ENCODE peak calls at places on chromosomes 2 and 18, in ten cellular contexts. Y is NCI-H1694 treated with DMSO at 0.1 percent for 48 hours; R is nephron progenitor cell; G is breast epithelium; B is occipital lobe; P is left ventricle myocardium inferior; K is AG09309; H is HTR-8/SVneo; L is ELF-1; D is naive thymus-derived CD8-positive, alpha-beta T cell. X is an unnamed sample.

GRCh38 chr2:29606105-29606871 is 315.1 kb downstream of the ALK start:
- DNase-seq in Y (peak), R (no peak), G (no peak), B (no peak), P (no peak), K (peak), H (peak), L (no peak), D (no peak), X (no peak)

GRCh38 chr18:23114911-23115310 is 20.4 kb upstream of the CABLES1 start:
- DNase-seq in Y (no peak), R (no peak), G (no peak), B (no peak), P (no peak), K (no peak), H (no peak), L (no peak), D (no peak), X (no peak)

GRCh38 chr2:237876951-237877491 is 17.6 kb downstream of the RAMP1 start:
- DNase-seq in Y (no peak), R (no peak), G (no peak), B (no peak), P (no peak), K (no peak), H (no peak), L (no peak), D (no peak), X (peak)

GRCh38 chr18:13112982-13113381 is 105.6 kb upstream of the LDLRAD4 start:
- DNase-seq in Y (no peak), R (peak), G (no peak), B (peak), P (peak), K (no peak), H (no peak), L (peak), D (peak), X (no peak)

GRCh38 chr18:41545091-41545888 is 409.7 kb upstream of the PIK3C3 start:
- DNase-seq in Y (peak), R (no peak), G (no peak), B (no peak), P (no peak), K (no peak), H (no peak), L (no peak), D (no peak), X (no peak)

GRCh38 chr2:54176577-54176976 is 61.2 kb downstream of the ACYP2 start:
- DNase-seq in Y (peak), R (peak), G (no peak), B (no peak), P (peak), K (peak), H (peak), L (peak), D (no peak), X (no peak)

GRCh38 chr18:57803119-57803969 is at the start of gene ATP8B1:
- DNase-seq in Y (no peak), R (peak), G (peak), B (peak), P (peak), K (no peak), H (peak), L (peak), D (no peak), X (peak)

GRCh38 chr2:47056875-47057731 is 98.0 kb downstream of the STPG4 start:
- DNase-seq in Y (no peak), R (no peak), G (no peak), B (no peak), P (peak), K (no peak), H (no peak), L (no peak), D (no peak), X (peak)

GRCh38 chr18:8834837-8835236 is 129.5 kb downstream of the MTCL1 start:
- DNase-seq in Y (no peak), R (no peak), G (no peak), B (no peak), P (no peak), K (no peak), H (no peak), L (no peak), D (no peak), X (no peak)

GRCh38 chr18:12767580-12768155 is 64.8 kb downstream of the PSMG2 start:
- DNase-seq in Y (no peak), R (no peak), G (no peak), B (no peak), P (no peak), K (no peak), H (no peak), L (no peak), D (no peak), X (no peak)

GRCh38 chr2:201618744-201619654 is 24.3 kb downstream of the TMEM237 start:
- DNase-seq in Y (no peak), R (no peak), G (no peak), B (no peak), P (peak), K (no peak), H (no peak), L (peak), D (no peak), X (peak)

GRCh38 chr2:233062946-233063268 is 2.8 kb downstream of the INPP5D start:
- DNase-seq in Y (no peak), R (no peak), G (no peak), B (no peak), P (no peak), K (no peak), H (no peak), L (no peak), D (peak), X (no peak)

GRCh38 chr2:140994856-140995255 is 1136.0 kb downstream of the LRP1B start:
- DNase-seq in Y (no peak), R (no peak), G (no peak), B (no peak), P (no peak), K (no peak), H (no peak), L (no peak), D (no peak), X (no peak)

GRCh38 chr2:3112131-3112530 is 265.5 kb downstream of the EIPR1 start:
- DNase-seq in Y (no peak), R (no peak), G (no peak), B (no peak), P (no peak), K (no peak), H (no peak), L (no peak), D (no peak), X (no peak)

GRCh38 chr2:187547353-187547979 is 6.8 kb downstream of the TFPI start:
- DNase-seq in Y (no peak), R (no peak), G (no peak), B (no peak), P (peak), K (peak), H (peak), L (peak), D (no peak), X (no peak)

GRCh38 chr2:30588891-30589495 is 141.9 kb downstream of the LCLAT1 start:
- DNase-seq in Y (no peak), R (no peak), G (no peak), B (no peak), P (no peak), K (no peak), H (no peak), L (no peak), D (no peak), X (no peak)

GRCh38 chr2:200763422-200763821 is 48.3 kb upstream of the BZW1 start:
- DNase-seq in Y (no peak), R (no peak), G (no peak), B (no peak), P (no peak), K (no peak), H (no peak), L (no peak), D (no peak), X (no peak)

GRCh38 chr18:3689091-3689490 is 239.1 kb downstream of the TGIF1 start:
- DNase-seq in Y (no peak), R (no peak), G (no peak), B (no peak), P (no peak), K (peak), H (no peak), L (no peak), D (no peak), X (no peak)